ENCODE peak calls at places on chromosomes 2 and 18, in four cellular contexts. One of them, this sample, is unnamed.
A peak's percentile ranks its signal among the peaks of the same experiment; 100 is the strongest.

GRCh38 chr2:234564719-234565118 is 67.8 kb upstream of the ARL4C start:
- DNase-seq in K562: no peak
- DNase-seq in HCT116: no peak
- DNase-seq in endothelial cell of umbilical vein: peak; percentile 12
- DNase-seq in this sample: peak; percentile 55

GRCh38 chr2:40256649-40257048 is 195.2 kb downstream of the SLC8A1 start:
- DNase-seq in K562: no peak
- DNase-seq in HCT116: no peak
- DNase-seq in endothelial cell of umbilical vein: peak; percentile 12
- DNase-seq in this sample: peak; percentile 50

GRCh38 chr18:54671291-54671881 is 80.3 kb downstream of the DYNAP start:
- DNase-seq in K562: peak; percentile 10
- DNase-seq in HCT116: peak; percentile 24
- DNase-seq in endothelial cell of umbilical vein: peak; percentile 46
- DNase-seq in this sample: peak; percentile 39

GRCh38 chr2:60318544-60318943 is 234.9 kb downstream of the BCL11A start:
- DNase-seq in K562: no peak
- DNase-seq in HCT116: no peak
- DNase-seq in endothelial cell of umbilical vein: no peak
- DNase-seq in this sample: no peak

GRCh38 chr18:4125246-4125938 is 329.7 kb downstream of the DLGAP1 start:
- DNase-seq in K562: no peak
- DNase-seq in HCT116: no peak
- DNase-seq in endothelial cell of umbilical vein: no peak
- DNase-seq in this sample: no peak

GRCh38 chr2:172038604-172039003 is 38.9 kb downstream of the METAP1D start:
- DNase-seq in K562: no peak
- DNase-seq in HCT116: no peak
- DNase-seq in endothelial cell of umbilical vein: no peak
- DNase-seq in this sample: no peak

GRCh38 chr2:157838442-157839161 is 37.5 kb downstream of the ACVR1 start:
- DNase-seq in K562: peak; percentile 69
- DNase-seq in HCT116: peak; percentile 68
- DNase-seq in endothelial cell of umbilical vein: peak; percentile 91
- DNase-seq in this sample: peak; percentile 22

GRCh38 chr2:145524836-145525235 is 1004.9 kb upstream of the ZEB2 start:
- DNase-seq in K562: no peak
- DNase-seq in HCT116: no peak
- DNase-seq in endothelial cell of umbilical vein: no peak
- DNase-seq in this sample: no peak

GRCh38 chr18:26014462-26014861 is 76.0 kb downstream of the SS18 start:
- DNase-seq in K562: no peak
- DNase-seq in HCT116: no peak
- DNase-seq in endothelial cell of umbilical vein: no peak
- DNase-seq in this sample: no peak

GRCh38 chr2:79630060-79630459 is 117.2 kb downstream of the CTNNA2 start:
- DNase-seq in K562: no peak
- DNase-seq in HCT116: no peak
- DNase-seq in endothelial cell of umbilical vein: no peak
- DNase-seq in this sample: no peak

GRCh38 chr2:216298719-216299118 is 73.6 kb downstream of the MARCHF4 start:
- DNase-seq in K562: no peak
- DNase-seq in HCT116: no peak
- DNase-seq in endothelial cell of umbilical vein: peak; percentile 59
- DNase-seq in this sample: no peak

DNA sequence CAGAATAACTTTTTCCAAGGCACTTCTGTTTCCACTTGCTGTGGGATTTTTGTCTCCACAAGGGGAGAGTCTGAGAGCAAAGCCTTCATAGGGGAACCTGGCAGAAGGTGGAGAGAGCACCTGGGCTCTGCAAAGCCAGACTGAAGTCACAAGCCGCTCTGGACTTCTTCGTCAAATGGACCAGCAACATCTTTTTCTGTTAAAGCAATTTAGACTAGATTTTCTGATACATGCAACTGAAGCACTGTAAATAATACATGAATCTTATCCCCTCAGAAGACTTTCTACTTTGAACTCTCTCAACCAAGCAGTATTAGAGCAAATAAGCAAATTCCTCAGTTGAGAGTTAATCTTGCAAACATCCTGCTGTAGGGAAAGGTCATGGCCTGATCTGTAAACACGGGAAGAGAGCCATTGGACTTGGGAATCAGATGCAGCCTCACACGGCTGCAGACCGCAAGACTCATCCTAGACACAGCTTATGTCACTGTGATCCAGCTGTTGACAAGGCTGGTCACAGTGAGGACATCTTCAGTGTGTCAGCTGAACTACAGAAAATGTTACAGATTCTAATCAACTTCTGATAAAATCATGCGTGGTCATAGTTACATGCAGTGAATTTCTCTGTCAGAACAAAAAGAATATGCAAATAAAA is 3.2 kb downstream of the SH3YL1 start:
- DNase-seq in K562: no peak
- DNase-seq in HCT116: no peak
- DNase-seq in endothelial cell of umbilical vein: no peak
- DNase-seq in this sample: no peak
- H3K27ac ChIP-seq in K562: no peak overlapping the region
- H3K27ac ChIP-seq in HCT116: no peak overlapping the region
- H3K27ac ChIP-seq in endothelial cell of umbilical vein: no peak overlapping the region
- H3K27ac ChIP-seq in this sample: no peak overlapping the region

DNA sequence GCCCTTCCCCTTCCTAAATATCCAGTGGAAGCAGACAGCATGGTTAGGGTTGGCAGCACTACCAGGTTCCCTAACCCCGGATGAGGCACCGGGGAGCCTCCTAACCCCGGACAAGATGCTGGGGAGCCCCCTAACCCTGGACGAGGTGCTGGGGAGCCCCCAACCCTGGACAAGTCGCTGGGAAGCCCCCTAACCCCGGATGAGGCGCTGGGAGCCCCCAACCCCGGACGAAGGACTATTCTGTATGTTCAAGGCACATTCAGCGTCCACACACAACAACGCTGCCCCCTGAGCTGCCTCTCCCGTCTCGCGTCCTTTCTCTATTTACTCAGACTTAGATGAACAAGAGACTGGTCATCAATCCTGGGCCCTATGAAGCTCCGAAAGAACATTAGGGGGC is 51.8 kb downstream of the ANKMY1 start:
- DNase-seq in K562: no peak
- DNase-seq in HCT116: no peak
- DNase-seq in endothelial cell of umbilical vein: no peak
- DNase-seq in this sample: peak; percentile 12
- TF ChIP-seq MAX in K562: no peak
- TF ChIP-seq MAX in HCT116: no peak
- TF ChIP-seq MAX in endothelial cell of umbilical vein: no peak
- TF ChIP-seq MAX in this sample: no peak

GRCh38 chr2:213238753-213239591 is 45.3 kb upstream of the SPAG16 start:
- DNase-seq in K562: no peak
- DNase-seq in HCT116: peak; percentile 36
- DNase-seq in endothelial cell of umbilical vein: peak; percentile 17
- DNase-seq in this sample: no peak
- H3K27ac ChIP-seq in K562: no peak overlapping the region
- H3K27ac ChIP-seq in HCT116: peak overlapping the region; percentile 19
- H3K27ac ChIP-seq in endothelial cell of umbilical vein: no peak overlapping the region
- H3K27ac ChIP-seq in this sample: peak overlapping the region; percentile 80

DNA sequence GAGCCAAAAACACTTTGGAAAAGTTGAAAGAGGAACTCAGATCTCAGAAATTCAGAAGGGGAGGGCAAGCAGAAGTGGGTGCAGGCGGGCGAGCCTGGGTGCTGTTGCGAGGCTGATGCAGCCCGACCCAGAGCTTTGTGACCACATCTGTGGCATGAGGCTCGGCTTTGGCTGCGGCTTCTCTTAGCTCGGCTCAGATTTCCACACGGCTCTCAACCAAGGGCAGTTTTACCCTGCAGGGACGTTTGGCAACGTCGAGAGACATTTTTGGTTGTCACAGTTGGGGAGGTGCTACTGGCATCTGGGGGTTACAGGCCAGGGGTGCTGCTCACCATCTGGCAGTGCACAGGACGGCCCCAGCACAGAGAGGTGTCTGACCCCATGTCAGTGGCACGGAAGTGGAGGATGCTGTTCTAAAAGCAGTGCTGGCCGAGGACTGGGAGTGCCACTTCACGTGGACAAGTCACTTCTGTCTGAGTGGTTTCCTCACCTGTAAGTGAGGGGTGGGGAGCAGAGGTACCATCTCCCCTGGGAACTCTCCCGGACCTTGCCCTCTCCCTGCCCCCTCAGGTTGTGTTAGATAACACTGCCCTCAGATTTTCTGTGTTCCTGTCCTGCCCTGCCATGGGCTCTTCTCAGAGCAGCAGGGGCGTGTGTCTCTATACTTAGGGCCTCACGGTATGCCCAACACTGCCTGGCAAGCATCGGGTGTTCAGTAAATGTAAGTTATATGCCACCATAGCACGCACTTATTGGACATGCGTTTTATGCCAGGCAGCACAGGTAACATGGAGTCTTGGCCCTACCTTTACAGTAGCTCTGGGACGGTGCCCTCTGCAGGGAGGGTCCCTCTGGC is 48.7 kb upstream of the FAHD2A start:
- DNase-seq in K562: no peak
- DNase-seq in HCT116: no peak
- DNase-seq in endothelial cell of umbilical vein: no peak
- DNase-seq in this sample: no peak
- TF ChIP-seq MAX in K562: no peak
- TF ChIP-seq MAX in HCT116: no peak
- TF ChIP-seq MAX in endothelial cell of umbilical vein: no peak
- TF ChIP-seq MAX in this sample: no peak

This sample was measured in SK-N-SH.